ENCODE peak calls at places on chromosome 13, in four cellular contexts. B is stimulated activated CD4-positive, alpha-beta T cell treated with anti-CD3 and anti-CD28 coated beads, Interleukin-4, amount 100 ng/mL, for 24 hours; C is NCI-H774; G is NCI-H2081 treated with DMSO at 0.1 percent for 48 hours. I is an unnamed sample.

GRCh38 chr13:34300559-34300958 is 482.6 kb downstream of the RFC3 start:
- DNase-seq in B (no peak), C (no peak), G (no peak), I (no peak)

GRCh38 chr13:87078947-87079795 is 592.0 kb upstream of the SLITRK5 start:
- DNase-seq in C (no peak), B (no peak), G (no peak), I (no peak)

GRCh38 chr13:112968910-112969691 is at the start of gene MCF2L:
- DNase-seq in G (no peak), B (peak; percentile 52), C (peak; percentile 97), I (peak; percentile 74)

GRCh38 chr13:94344126-94344863 is 135.2 kb downstream of the DCT start:
- DNase-seq in B (no peak), G (no peak), C (no peak), I (no peak)

GRCh38 chr13:34458756-34459462 is 483.2 kb upstream of the NBEA start:
- DNase-seq in G (peak; percentile 2), C (no peak), B (no peak), I (no peak)

GRCh38 chr13:26327905-26328304 is 74.0 kb downstream of the CDK8 start:
- DNase-seq in B (no peak), G (no peak), C (no peak), I (no peak)

GRCh38 chr13:65914707-65915106 is 1315.4 kb downstream of the PCDH9 start:
- DNase-seq in G (no peak), B (no peak), C (no peak), I (no peak)

GRCh38 chr13:79312456-79312855 is 93.6 kb downstream of the RBM26 start:
- DNase-seq in G (no peak), B (no peak), C (no peak), I (no peak)

GRCh38 chr13:51523082-51523518 is 61.2 kb upstream of the WDFY2 start:
- DNase-seq in G (no peak), B (no peak), C (no peak), I (peak; percentile 14)

GRCh38 chr13:99698010-99698815 is 196.9 kb downstream of the TM9SF2 start:
- DNase-seq in G (no peak), B (no peak), C (no peak), I (no peak)

GRCh38 chr13:60267498-60268202 is 103.9 kb upstream of the DIAPH3 start:
- DNase-seq in G (no peak), C (peak; percentile 16), B (peak; percentile 3), I (peak; percentile 9)

GRCh38 chr13:70253834-70254233 is 145.6 kb upstream of the KLHL1 start:
- DNase-seq in G (peak; percentile 43), B (no peak), C (peak; percentile 46), I (no peak)

GRCh38 chr13:50122465-50122864 is 107.2 kb downstream of the KCNRG start:
- DNase-seq in G (no peak), C (no peak), B (no peak), I (no peak)

GRCh38 chr13:29436291-29436690 is 159.2 kb downstream of the SLC7A1 start:
- DNase-seq in B (no peak), G (no peak), C (no peak), I (no peak)

GRCh38 chr13:32159147-32159869 is 127.7 kb downstream of the FRY start:
- DNase-seq in B (no peak), C (no peak), G (no peak), I (no peak)

GRCh38 chr13:46354143-46355087 is 32.6 kb downstream of the RUBCNL start:
- DNase-seq in B (peak; percentile 30), G (no peak), C (no peak), I (no peak)

GRCh38 chr13:29594710-29595379 is 643 bp downstream of the SLC7A1 start:
- DNase-seq in G (no peak), B (peak; percentile 76), C (no peak), I (peak; percentile 51)

GRCh38 chr13:52652980-52653303 is 306 bp downstream of the SUGT1 start:
- DNase-seq in G (no peak), B (no peak), C (no peak), I (no peak)

GRCh38 chr13:57925250-57925649 is 293.7 kb downstream of the PCDH17 start:
- DNase-seq in G (peak; percentile 9), C (no peak), B (no peak), I (no peak)

GRCh38 chr13:106626473-106626872 is 58.5 kb upstream of the ARGLU1 start:
- DNase-seq in B (no peak), G (no peak), C (no peak), I (no peak)

GRCh38 chr13:106752584-106753202 is 184.8 kb upstream of the ARGLU1 start:
- DNase-seq in G (no peak), B (no peak), C (no peak), I (no peak)

GRCh38 chr13:113973218-113974164 is at the start of gene C13orf46:
- DNase-seq in G (no peak), C (no peak), B (no peak), I (no peak)

GRCh38 chr13:31227063-31227462 is 27.3 kb downstream of the B3GLCT start:
- DNase-seq in C (no peak), G (no peak), B (no peak), I (no peak)

GRCh38 chr13:51856027-51856736 is 5.6 kb upstream of the CCDC70 start:
- DNase-seq in B (no peak), C (no peak), G (no peak), I (no peak)

GRCh38 chr13:79593611-79594275 is 112.8 kb downstream of the NDFIP2 start:
- DNase-seq in C (no peak), G (no peak), B (no peak), I (no peak)

GRCh38 chr13:34019870-34020269 is 201.9 kb downstream of the RFC3 start:
- DNase-seq in G (no peak), C (no peak), B (no peak), I (no peak)

GRCh38 chr13:110644892-110645521 is 29.7 kb downstream of the NAXD start:
- DNase-seq in C (no peak), B (peak; percentile 39), G (no peak), I (peak; percentile 49)

GRCh38 chr13:51524312-51524711 is 60.0 kb upstream of the WDFY2 start:
- DNase-seq in G (no peak), C (no peak), B (no peak), I (no peak)

GRCh38 chr13:86403213-86403612 is 604.0 kb upstream of the SLITRK6 start:
- DNase-seq in G (no peak), B (no peak), C (no peak), I (no peak)

GRCh38 chr13:45333973-45334922 is 6.7 kb downstream of the TPT1 start:
- DNase-seq in B (peak; percentile 41), G (no peak), C (no peak), I (peak; percentile 68)

GRCh38 chr13:30409911-30410704 is 12.2 kb upstream of the UBE2L5 start:
- DNase-seq in C (no peak), B (no peak), G (no peak), I (no peak)

GRCh38 chr13:59269476-59269875 is 894.3 kb downstream of the DIAPH3 start:
- DNase-seq in B (no peak), G (no peak), C (no peak), I (no peak)